ENCODE peak calls at places on chromosomes 12 and 14, in seven cellular contexts. W is adrenal gland, Z is lower lobe of right lung, X is endodermal cell, I is A549, M is BJ, V is cardiac fibroblast. U is an unnamed sample.

GRCh38 chr14:104557766-104558165 is 21.8 kb upstream of the C14orf180 start:
- DNase-seq in W (peak), Z (peak), X (no peak), I (no peak), M (no peak), V (no peak), U (no peak)

GRCh38 chr12:127809236-127809635 is 457.7 kb upstream of the TMEM132C start:
- DNase-seq in W (peak), Z (no peak), X (no peak), I (peak), M (peak), V (peak), U (peak)

GRCh38 chr12:72330291-72330690 is 58.1 kb downstream of the TRHDE start:
- DNase-seq in W (no peak), Z (no peak), X (peak), I (no peak), M (peak), V (no peak), U (no peak)

GRCh38 chr12:95574799-95575452 is 23.6 kb upstream of the USP44 start:
- DNase-seq in W (no peak), Z (no peak), X (peak), I (peak), M (no peak), V (peak), U (no peak)

GRCh38 chr14:65946494-65946893 is 534.0 kb downstream of the FUT8 start:
- DNase-seq in W (no peak), Z (no peak), X (no peak), I (no peak), M (no peak), V (no peak), U (no peak)

GRCh38 chr12:117408161-117408791 is 46.9 kb upstream of the NOS1 start:
- DNase-seq in W (peak), Z (peak), X (peak), I (no peak), M (peak), V (peak), U (peak)

GRCh38 chr12:1835178-1836131 is 15.1 kb downstream of the LRTM2 start:
- DNase-seq in W (no peak), Z (peak), X (no peak), I (no peak), M (no peak), V (no peak), U (no peak)

GRCh38 chr12:103955811-103956514 is 9.7 kb upstream of the TDG start:
- DNase-seq in W (no peak), Z (no peak), X (peak), I (no peak), M (no peak), V (no peak), U (no peak)

GRCh38 chr14:29005647-29006046 is 239.1 kb downstream of the FOXG1 start:
- DNase-seq in W (no peak), Z (no peak), X (no peak), I (no peak), M (no peak), V (no peak), U (no peak)

GRCh38 chr12:111173391-111174282 is 195.3 kb downstream of the PHETA1 start:
- DNase-seq in W (no peak), Z (no peak), X (no peak), I (no peak), M (no peak), V (no peak), U (no peak)

GRCh38 chr12:109612975-109613502 is 39.4 kb downstream of the MVK start:
- DNase-seq in W (no peak), Z (no peak), X (peak), I (peak), M (no peak), V (peak), U (no peak)

GRCh38 chr12:2083561-2083960 is 30.8 kb downstream of the CACNA1C start:
- DNase-seq in W (no peak), Z (no peak), X (no peak), I (no peak), M (no peak), V (no peak), U (no peak)

GRCh38 chr12:113055594-113056380 is 743 bp upstream of the DTX1 start:
- DNase-seq in W (peak), Z (no peak), X (no peak), I (no peak), M (no peak), V (no peak), U (no peak)

GRCh38 chr12:82912406-82912805 is 225.7 kb downstream of the TMTC2 start:
- DNase-seq in W (no peak), Z (no peak), X (no peak), I (no peak), M (no peak), V (peak), U (no peak)

GRCh38 chr14:22887990-22888378 is 5.0 kb downstream of the REM2 start:
- DNase-seq in W (no peak), Z (no peak), X (no peak), I (no peak), M (no peak), V (no peak), U (no peak)

GRCh38 chr14:45810152-45810872 is 557.3 kb upstream of the MIS18BP1 start:
- DNase-seq in W (no peak), Z (no peak), X (peak), I (no peak), M (no peak), V (no peak), U (no peak)

GRCh38 chr12:86367137-86367536 is 110.9 kb upstream of the MGAT4C start:
- DNase-seq in W (no peak), Z (no peak), X (no peak), I (no peak), M (no peak), V (peak), U (no peak)

GRCh38 chr14:77026166-77026929 is 2.2 kb downstream of the IRF2BPL start:
- DNase-seq in W (peak), Z (peak), X (peak), I (peak), M (no peak), V (peak), U (no peak)

GRCh38 chr12:20369164-20370000 is 1.0 kb downstream of the PDE3A start:
- DNase-seq in W (peak), Z (peak), X (peak), I (peak), M (no peak), V (peak), U (no peak)

GRCh38 chr12:29149691-29150382 is 759 bp downstream of the FAR2 start:
- DNase-seq in W (no peak), Z (no peak), X (peak), I (no peak), M (no peak), V (no peak), U (no peak)

GRCh38 chr12:111578276-111578970 is 20.7 kb downstream of the ATXN2 start:
- DNase-seq in W (peak), Z (no peak), X (no peak), I (peak), M (no peak), V (peak), U (peak)

GRCh38 chr12:56296207-56296785 is 3.8 kb downstream of the CS start:
- DNase-seq in W (no peak), Z (no peak), X (no peak), I (no peak), M (no peak), V (no peak), U (no peak)

GRCh38 chr12:77578471-77579262 is 252.0 kb upstream of the NAV3 start:
- DNase-seq in W (no peak), Z (no peak), X (no peak), I (no peak), M (no peak), V (no peak), U (no peak)

GRCh38 chr12:14514946-14515345 is 52.7 kb downstream of the PLBD1 start:
- DNase-seq in W (no peak), Z (no peak), X (no peak), I (no peak), M (no peak), V (no peak), U (no peak)

DNA sequence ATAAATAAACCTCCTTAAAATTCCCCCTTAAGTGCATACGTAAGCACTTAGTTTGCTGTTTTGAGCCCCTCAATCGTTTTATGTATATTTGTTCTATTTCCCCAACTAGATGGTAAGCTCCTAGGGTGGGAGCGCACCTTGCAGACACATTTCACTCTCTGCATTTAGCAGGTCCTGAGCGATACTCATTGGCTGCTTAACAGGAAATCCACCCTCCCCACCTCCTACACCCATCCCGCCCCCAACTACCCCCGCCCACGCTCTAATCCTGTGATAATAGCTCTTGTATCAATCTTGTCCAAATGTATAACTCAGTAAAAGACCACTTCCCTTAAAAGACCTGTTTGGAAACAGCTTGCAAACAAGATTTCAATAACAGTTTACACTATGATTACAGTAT is 8.2 kb downstream of the LPAR5 start:
- DNase-seq in W (no peak), Z (no peak), X (peak), I (no peak), M (no peak), V (no peak), U (no peak)
- H3K4me3 ChIP-seq in W (no peak), Z (peak), X (no peak), I (no peak), M (no peak), V (no peak), U (no peak)

GRCh38 chr12:104985206-104985605 is 910 bp upstream of the NOPCHAP1 start:
- DNase-seq in W (no peak), Z (no peak), X (no peak), I (peak), M (no peak), V (no peak), U (no peak)
- TF ChIP-seq CTCF in W (no peak), Z (no peak), X (no peak), I (no peak), M (no peak), V (no peak), U (no peak)

GRCh38 chr12:49332891-49333371 is 4.1 kb downstream of the C1QL4 start:
- DNase-seq in W (no peak), Z (no peak), X (peak), I (no peak), M (no peak), V (no peak), U (no peak)
- H3K4me3 ChIP-seq in W (no peak), Z (peak), X (no peak), I (no peak), M (peak), V (no peak), U (peak)

GRCh38 chr14:87935081-87935828 is 57.7 kb downstream of the GALC start:
- DNase-seq in W (no peak), Z (no peak), X (no peak), I (no peak), M (peak), V (no peak), U (no peak)

GRCh38 chr14:87935895-87936294 is 57.1 kb downstream of the GALC start:
- DNase-seq in W (no peak), Z (no peak), X (no peak), I (no peak), M (no peak), V (no peak), U (no peak)

GRCh38 chr14:87934185-87934584 is 58.8 kb downstream of the GALC start:
- DNase-seq in W (no peak), Z (no peak), X (no peak), I (peak), M (no peak), V (no peak), U (no peak)
- TF ChIP-seq CTCF in W (no peak), Z (no peak), X (peak), I (no peak), M (no peak), V (no peak), U (no peak)

GRCh38 chr12:120668797-120669054 is 18.2 kb upstream of the MLEC start:
- DNase-seq in W (no peak), Z (no peak), X (no peak), I (no peak), M (no peak), V (no peak), U (no peak)
- H3K4me3 ChIP-seq in W (no peak), Z (no peak), X (no peak), I (no peak), M (no peak), V (no peak), U (no peak)

U was measured in AG04449.